ENCODE peak calls at places on chromosomes 5 and 9, in six cellular contexts. S, O, C, L, Z and B are unnamed samples.

GRCh38 chr5:137487600-137487999 is 11.5 kb downstream of the SPOCK1 start:
- DNase-seq in O (no peak), C (peak), Z (no peak), S (no peak), L (no peak), B (no peak)

GRCh38 chr5:2847608-2848007 is 96.1 kb upstream of the IRX2 start:
- DNase-seq in O (no peak), Z (no peak), L (no peak), C (no peak), S (no peak), B (no peak)

GRCh38 chr5:9069650-9070049 is 476.2 kb downstream of the SEMA5A start:
- DNase-seq in C (no peak), Z (no peak), S (no peak), O (no peak), L (no peak), B (no peak)

GRCh38 chr5:160305319-160305718 is 7.0 kb downstream of the CCNJL start:
- DNase-seq in C (no peak), O (no peak), S (no peak), L (no peak), Z (no peak), B (no peak)

GRCh38 chr5:53554444-53554843 is 6.0 kb upstream of the NDUFS4 start:
- DNase-seq in Z (no peak), S (no peak), C (no peak), L (no peak), O (no peak), B (no peak)

GRCh38 chr5:102755691-102756371 is 726 bp downstream of the PAM start:
- DNase-seq in L (peak), O (peak), Z (peak), S (peak), C (peak), B (peak)

GRCh38 chr5:10220253-10220652 is 29.4 kb downstream of the ATPSCKMT start:
- DNase-seq in S (no peak), Z (no peak), O (no peak), L (no peak), C (no peak), B (no peak)

GRCh38 chr9:132616725-132617124 is 34.3 kb downstream of the BARHL1 start:
- DNase-seq in O (no peak), L (no peak), C (no peak), Z (no peak), S (no peak), B (no peak)

GRCh38 chr9:128047231-128047630 is 19.9 kb downstream of the NAIF1 start:
- DNase-seq in Z (no peak), S (no peak), C (no peak), O (no peak), L (no peak), B (no peak)

GRCh38 chr9:71793386-71794105 is 25.2 kb upstream of the CEMIP2 start:
- DNase-seq in C (no peak), O (no peak), Z (no peak), L (no peak), S (no peak), B (no peak)

GRCh38 chr5:58752030-58752429 is 169.2 kb downstream of the RAB3C start:
- DNase-seq in L (no peak), C (no peak), Z (no peak), S (no peak), O (no peak), B (no peak)

GRCh38 chr5:50727845-50728244 is 61.4 kb downstream of the PARP8 start:
- DNase-seq in S (no peak), O (no peak), L (no peak), Z (no peak), C (no peak), B (no peak)

GRCh38 chr9:99491408-99492259 is 269.6 kb downstream of the SEC61B start:
- DNase-seq in O (no peak), S (no peak), L (no peak), Z (peak), C (no peak), B (peak)

GRCh38 chr9:92439921-92440750 is 15.9 kb upstream of the OMD start:
- DNase-seq in C (no peak), S (no peak), L (no peak), Z (no peak), O (no peak), B (no peak)

GRCh38 chr5:172446336-172447051 is 7.8 kb downstream of the SH3PXD2B start:
- DNase-seq in O (no peak), C (no peak), L (no peak), Z (no peak), S (peak), B (no peak)

GRCh38 chr5:81020478-81021167 is 60.5 kb downstream of the RASGRF2 start:
- DNase-seq in O (no peak), L (no peak), S (no peak), C (no peak), Z (no peak), B (no peak)

GRCh38 chr5:1315709-1316587 is 21.1 kb upstream of the TERT start:
- DNase-seq in S (no peak), O (no peak), Z (peak), C (peak), L (no peak), B (peak)

GRCh38 chr9:37329576-37329975 is 92.9 kb upstream of the GRHPR start:
- DNase-seq in Z (peak), C (no peak), S (peak), L (no peak), O (no peak), B (no peak)

GRCh38 chr5:171577940-171578856 is 158.8 kb downstream of the FGF18 start:
- DNase-seq in O (no peak), Z (no peak), C (peak), S (no peak), L (peak), B (no peak)

GRCh38 chr5:145780961-145781360 is 54.2 kb downstream of the PRELID2 start:
- DNase-seq in Z (no peak), S (no peak), L (peak), C (no peak), O (no peak), B (no peak)

GRCh38 chr5:98031926-98032325 is 741.5 kb upstream of the RGMB start:
- DNase-seq in Z (no peak), S (no peak), L (no peak), C (no peak), O (no peak), B (no peak)

GRCh38 chr9:116661037-116661954 is 25.8 kb upstream of the TRIM32 start:
- DNase-seq in C (peak), S (peak), L (peak), O (peak), Z (peak), B (no peak)

GRCh38 chr5:178265746-178266145 is 33.1 kb upstream of the PHYKPL start:
- DNase-seq in L (no peak), Z (no peak), O (no peak), S (no peak), C (no peak), B (no peak)

GRCh38 chr5:128537306-128537998 is 593 bp downstream of the FBN2 start:
- DNase-seq in L (peak), O (no peak), Z (peak), S (peak), C (peak), B (no peak)

GRCh38 chr9:28439688-28440087 is 866.4 kb upstream of the C9orf72 start:
- DNase-seq in Z (no peak), L (no peak), C (no peak), S (no peak), O (no peak), B (no peak)

GRCh38 chr5:8908055-8908683 is 637.7 kb downstream of the SEMA5A start:
- DNase-seq in L (peak), C (peak), S (peak), Z (peak), O (no peak), B (peak)

GRCh38 chr5:173920024-173920753 is 32.0 kb downstream of the CPEB4 start:
- DNase-seq in S (no peak), L (no peak), O (no peak), Z (peak), C (no peak), B (no peak)

GRCh38 chr9:4548796-4549725 is 58.8 kb downstream of the SLC1A1 start:
- DNase-seq in L (peak), Z (peak), O (no peak), C (peak), S (peak), B (peak)

GRCh38 chr5:16131878-16132277 is 47.7 kb downstream of the MARCHF11 start:
- DNase-seq in S (no peak), C (no peak), O (no peak), Z (no peak), L (no peak), B (no peak)

GRCh38 chr5:75044406-75044805 is 8.0 kb downstream of the GCNT4 start:
- DNase-seq in S (no peak), O (peak), Z (peak), L (no peak), C (no peak), B (peak)

GRCh38 chr5:139709587-139710369 is 61.6 kb downstream of the CXXC5 start:
- DNase-seq in S (peak), L (no peak), C (no peak), O (no peak), Z (peak), B (peak)

DNA sequence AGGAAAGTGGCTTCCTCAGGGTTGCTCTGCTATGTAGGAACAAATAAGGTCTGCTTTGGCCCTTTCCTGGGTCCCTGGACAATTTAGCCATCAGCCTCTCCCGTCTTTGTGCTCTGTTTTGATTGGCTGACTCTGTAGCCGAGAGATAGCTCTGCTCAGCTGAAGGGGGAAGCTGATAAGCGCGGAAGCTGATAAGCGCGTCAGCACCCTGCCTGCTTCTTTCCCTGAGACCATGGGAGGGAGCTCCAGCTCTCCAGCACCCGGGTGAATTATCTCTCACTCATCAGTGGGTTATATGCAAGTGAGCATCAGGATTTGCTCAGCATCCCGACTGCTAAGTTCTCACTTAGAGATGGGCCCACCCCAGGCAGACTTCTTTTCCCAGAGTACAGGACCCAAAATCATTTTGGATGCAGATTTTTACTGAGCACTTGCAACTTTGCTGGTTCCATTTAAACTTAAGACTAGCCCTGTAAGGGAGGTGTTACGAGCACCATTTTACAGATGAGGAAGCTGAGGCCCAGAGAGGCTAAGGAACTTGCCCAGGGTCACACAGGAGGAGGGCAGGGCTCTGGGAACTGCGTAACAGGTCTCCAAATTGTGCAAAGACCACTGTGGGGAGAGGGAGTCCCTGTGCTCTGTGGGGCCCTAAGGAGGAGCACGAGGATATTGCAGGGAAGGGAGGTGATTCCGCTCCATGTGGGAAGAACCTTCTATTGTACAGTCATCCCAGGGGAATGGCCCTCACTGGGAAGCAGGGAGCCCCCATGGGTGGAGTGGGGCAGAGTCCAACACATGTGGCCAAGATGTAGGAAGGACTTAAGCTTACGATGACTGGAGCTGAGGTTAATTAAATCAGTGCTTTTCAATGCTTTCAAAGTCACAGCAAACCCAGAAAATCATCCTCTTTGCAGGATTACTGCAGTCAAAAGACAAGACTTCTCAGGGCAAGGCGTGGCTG is 83.7 kb upstream of the ORM1 start:
- DNase-seq in C (no peak), L (no peak), O (no peak), S (peak), Z (peak), B (no peak)
- TF ChIP-seq CTCF in C (no peak), L (no peak), O (peak), S (peak), Z (peak), B (no peak)

GRCh38 chr9:133994359-133995011 is 2.4 kb upstream of the VAV2 start:
- DNase-seq in C (peak), S (peak), Z (peak), L (peak), O (peak), B (peak)

GRCh38 chr9:133992780-133993634 is 883 bp upstream of the VAV2 start:
- DNase-seq in S (peak), O (peak), L (peak), C (peak), Z (peak), B (no peak)

GRCh38 chr9:133991964-133992779 is at the start of gene VAV2:
- DNase-seq in C (peak), L (peak), Z (peak), O (peak), S (peak), B (no peak)

GRCh38 chr9:133995012-133995896 is 3.1 kb upstream of the VAV2 start:
- DNase-seq in L (no peak), O (peak), Z (peak), C (no peak), S (peak), B (peak)

GRCh38 chr9:133993635-133994253 is 1.6 kb upstream of the VAV2 start:
- DNase-seq in Z (no peak), L (no peak), C (no peak), S (no peak), O (no peak), B (no peak)
- TF ChIP-seq CTCF in Z (no peak), L (no peak), C (no peak), S (no peak), O (no peak), B (no peak)

GRCh38 chr9:137280478-137281344 is 3.2 kb downstream of the TOR4A start:
- DNase-seq in L (peak), C (no peak), O (no peak), Z (peak), S (peak), B (no peak)
- TF ChIP-seq CTCF in L (peak), C (peak), O (no peak), Z (no peak), S (peak), B (no peak)

DNA sequence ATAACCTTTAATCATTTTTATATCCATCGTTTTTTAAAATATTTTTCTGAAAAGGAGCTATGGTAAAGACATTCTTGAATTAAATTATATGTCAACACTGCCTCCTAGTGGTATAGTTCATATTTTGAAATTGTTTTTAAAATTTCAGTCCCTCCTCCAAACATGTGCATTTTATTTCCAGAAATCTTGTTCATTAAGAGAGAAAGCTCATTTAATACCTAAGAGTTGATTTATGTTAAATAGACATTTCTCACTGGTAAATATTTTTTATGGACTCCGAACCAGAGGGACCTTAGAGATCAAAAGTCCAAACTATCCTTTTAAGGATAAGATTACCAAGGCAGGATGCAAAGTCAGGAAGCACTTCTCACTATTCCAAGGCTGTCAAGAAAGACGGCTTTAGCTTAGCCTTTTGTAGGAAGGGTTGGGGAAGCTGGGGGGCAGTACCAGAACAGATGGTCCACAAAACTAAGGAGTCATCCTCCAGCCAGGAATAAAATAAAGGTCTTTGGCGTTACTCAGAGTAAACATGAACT is 21.6 kb downstream of the BHMT start:
- DNase-seq in O (peak), L (no peak), C (no peak), Z (peak), S (peak), B (no peak)
- TF ChIP-seq CTCF in O (peak), L (peak), C (peak), Z (no peak), S (peak), B (peak)

GRCh38 chr9:89311346-89312153 is 555 bp downstream of the CKS2 start:
- DNase-seq in L (no peak), Z (peak), C (no peak), O (no peak), S (peak), B (no peak)

GRCh38 chr9:89309166-89309565 is 1.8 kb upstream of the CKS2 start:
- DNase-seq in C (no peak), Z (no peak), O (no peak), S (no peak), L (no peak), B (no peak)

GRCh38 chr9:89312154-89312616 is 1.2 kb downstream of the CKS2 start:
- DNase-seq in C (no peak), O (no peak), Z (peak), L (no peak), S (peak), B (peak)

GRCh38 chr9:89309608-89310485 is 1.1 kb upstream of the CKS2 start:
- DNase-seq in S (peak), L (no peak), O (peak), Z (peak), C (no peak), B (no peak)

DNA sequence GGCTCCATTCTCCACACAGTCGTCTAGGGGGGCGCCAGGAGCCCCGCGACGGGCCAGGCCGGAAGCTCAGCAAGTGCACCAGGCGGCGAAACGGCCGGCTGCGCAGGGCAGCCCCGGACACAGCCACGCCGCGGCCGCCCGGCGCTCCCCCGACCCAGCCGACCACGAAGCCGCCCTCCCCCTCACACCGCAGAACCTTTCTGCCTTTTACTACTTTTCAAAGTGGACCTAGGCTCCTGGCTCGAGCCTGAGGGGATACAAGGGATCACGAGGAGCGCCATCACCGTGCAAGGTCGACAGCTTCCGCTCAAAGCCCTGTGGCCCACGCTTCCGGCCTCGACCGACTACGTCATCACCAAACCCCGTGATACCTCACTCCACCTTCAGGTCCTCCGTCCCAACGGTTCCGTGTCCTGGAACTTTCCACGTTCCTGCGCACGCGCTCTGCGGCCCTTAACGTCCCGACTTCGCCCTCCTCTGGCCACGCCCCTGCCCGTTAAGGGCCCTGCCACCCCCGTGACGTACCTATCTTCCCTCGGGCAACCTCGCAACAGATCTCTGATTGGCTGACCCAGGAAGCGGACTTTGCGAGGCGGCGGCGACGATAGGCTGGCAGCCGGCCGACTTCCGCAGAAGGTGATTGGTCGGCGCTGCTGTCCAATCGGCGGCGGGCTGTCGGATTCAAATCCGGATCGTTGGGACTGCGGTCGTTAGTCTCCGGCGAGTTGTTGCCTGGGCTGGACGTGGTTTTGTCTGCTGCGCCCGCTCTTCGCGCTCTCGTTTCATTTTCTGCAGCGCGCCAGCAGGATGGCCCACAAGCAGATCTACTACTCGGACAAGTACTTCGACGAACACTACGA is at the start of gene CKS2:
- DNase-seq in Z (peak), S (peak), L (peak), C (peak), O (peak), B (peak)
- TF ChIP-seq CTCF in Z (no peak), S (no peak), L (no peak), C (peak), O (no peak), B (no peak)

DNA sequence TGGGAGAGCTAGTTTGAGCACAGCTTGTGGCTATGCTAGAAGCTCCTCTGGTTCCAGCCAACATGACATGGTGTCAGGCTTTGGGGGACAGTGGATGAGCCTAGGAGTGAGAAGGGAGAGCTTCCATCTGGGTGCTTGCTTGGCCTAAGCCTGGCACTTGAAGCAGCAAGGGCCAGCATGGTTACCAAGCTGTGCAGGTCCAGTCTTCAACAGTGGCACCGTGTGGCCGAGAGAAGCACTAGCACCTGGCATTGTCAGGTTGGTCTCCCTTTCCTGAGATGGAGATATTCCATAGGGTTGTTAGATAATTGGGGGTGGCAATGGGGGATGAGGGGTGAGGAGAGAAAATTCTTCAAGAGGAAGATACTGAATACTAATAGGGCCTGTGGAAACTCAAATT is 261.9 kb downstream of the PBX3 start:
- DNase-seq in S (no peak), Z (peak), O (peak), C (no peak), L (no peak), B (peak)
- TF ChIP-seq CTCF in S (peak), Z (peak), O (peak), C (no peak), L (peak), B (peak)

GRCh38 chr5:133047404-133047803 is 4.4 kb upstream of the HSPA4 start:
- DNase-seq in L (no peak), O (no peak), C (no peak), S (no peak), Z (no peak), B (no peak)

GRCh38 chr5:133041157-133041784 is 10.5 kb upstream of the HSPA4 start:
- DNase-seq in S (no peak), O (no peak), C (no peak), Z (no peak), L (no peak), B (no peak)

GRCh38 chr5:133041910-133042309 is 9.9 kb upstream of the HSPA4 start:
- DNase-seq in C (no peak), L (no peak), Z (no peak), O (no peak), S (no peak), B (no peak)
- TF ChIP-seq CTCF in C (no peak), L (no peak), Z (no peak), O (no peak), S (peak), B (no peak)